ENCODE peak calls at places on chromosomes 5 and 9, in nine cellular contexts. One of them, this sample, is unnamed.

GRCh38 chr9:137476856-137477255 is 17.7 kb upstream of the NSMF start:
- DNase-seq in A549: no peak
- DNase-seq in ovary: peak
- DNase-seq in SK-N-SH: no peak
- DNase-seq in stomach: no peak
- DNase-seq in transverse colon: no peak
- DNase-seq in tibial nerve: no peak
- DNase-seq in K562: no peak
- DNase-seq in suprapubic skin: no peak
- DNase-seq in this sample: no peak

GRCh38 chr9:973295-973842 is 3.1 kb upstream of the DMRT3 start:
- DNase-seq in A549: no peak
- DNase-seq in ovary: no peak
- DNase-seq in SK-N-SH: no peak
- DNase-seq in stomach: no peak
- DNase-seq in transverse colon: no peak
- DNase-seq in tibial nerve: no peak
- DNase-seq in K562: no peak
- DNase-seq in suprapubic skin: no peak
- DNase-seq in this sample: peak

GRCh38 chr5:90020575-90021535 is 388.7 kb downstream of the CETN3 start:
- DNase-seq in A549: peak
- DNase-seq in ovary: no peak
- DNase-seq in SK-N-SH: no peak
- DNase-seq in stomach: no peak
- DNase-seq in transverse colon: no peak
- DNase-seq in tibial nerve: no peak
- DNase-seq in K562: no peak
- DNase-seq in suprapubic skin: no peak
- DNase-seq in this sample: no peak

GRCh38 chr9:18238254-18238653 is 235.7 kb upstream of the ADAMTSL1 start:
- DNase-seq in A549: peak
- DNase-seq in ovary: no peak
- DNase-seq in SK-N-SH: no peak
- DNase-seq in stomach: no peak
- DNase-seq in transverse colon: no peak
- DNase-seq in tibial nerve: no peak
- DNase-seq in K562: no peak
- DNase-seq in suprapubic skin: no peak
- DNase-seq in this sample: no peak

GRCh38 chr9:90956026-90956810 is 154.6 kb downstream of the SYK start:
- DNase-seq in A549: no peak
- DNase-seq in ovary: no peak
- DNase-seq in SK-N-SH: no peak
- DNase-seq in stomach: no peak
- DNase-seq in transverse colon: no peak
- DNase-seq in tibial nerve: no peak
- DNase-seq in K562: no peak
- DNase-seq in suprapubic skin: no peak
- DNase-seq in this sample: no peak

GRCh38 chr5:144191998-144192397 is 21.3 kb downstream of the KCTD16 start:
- DNase-seq in A549: peak
- DNase-seq in ovary: no peak
- DNase-seq in SK-N-SH: no peak
- DNase-seq in stomach: no peak
- DNase-seq in transverse colon: no peak
- DNase-seq in tibial nerve: no peak
- DNase-seq in K562: peak
- DNase-seq in suprapubic skin: no peak
- DNase-seq in this sample: no peak

GRCh38 chr9:38141751-38142150 is 72.7 kb upstream of the SHB start:
- DNase-seq in A549: peak
- DNase-seq in ovary: no peak
- DNase-seq in SK-N-SH: no peak
- DNase-seq in stomach: no peak
- DNase-seq in transverse colon: no peak
- DNase-seq in tibial nerve: no peak
- DNase-seq in K562: no peak
- DNase-seq in suprapubic skin: no peak
- DNase-seq in this sample: no peak

GRCh38 chr9:78213696-78214095 is 22.2 kb upstream of the CEP78 start:
- DNase-seq in A549: peak
- DNase-seq in ovary: no peak
- DNase-seq in SK-N-SH: peak
- DNase-seq in stomach: no peak
- DNase-seq in transverse colon: no peak
- DNase-seq in tibial nerve: no peak
- DNase-seq in K562: no peak
- DNase-seq in suprapubic skin: no peak
- DNase-seq in this sample: peak

GRCh38 chr9:111731916-111732315 is 62.8 kb downstream of the SHOC1 start:
- DNase-seq in A549: no peak
- DNase-seq in ovary: no peak
- DNase-seq in SK-N-SH: no peak
- DNase-seq in stomach: no peak
- DNase-seq in transverse colon: no peak
- DNase-seq in tibial nerve: no peak
- DNase-seq in K562: no peak
- DNase-seq in suprapubic skin: no peak
- DNase-seq in this sample: no peak

GRCh38 chr5:29811914-29812679 is 1381.4 kb upstream of the CDH6 start:
- DNase-seq in A549: peak
- DNase-seq in ovary: no peak
- DNase-seq in SK-N-SH: no peak
- DNase-seq in stomach: no peak
- DNase-seq in transverse colon: no peak
- DNase-seq in tibial nerve: no peak
- DNase-seq in K562: no peak
- DNase-seq in suprapubic skin: no peak
- DNase-seq in this sample: no peak

GRCh38 chr9:80144856-80145255 is 573.1 kb downstream of the TLE4 start:
- DNase-seq in A549: no peak
- DNase-seq in ovary: no peak
- DNase-seq in SK-N-SH: no peak
- DNase-seq in stomach: no peak
- DNase-seq in transverse colon: no peak
- DNase-seq in tibial nerve: no peak
- DNase-seq in K562: no peak
- DNase-seq in suprapubic skin: no peak
- DNase-seq in this sample: no peak
- TF ChIP-seq EP300 in A549: no peak
- TF ChIP-seq EP300 in ovary: no peak
- TF ChIP-seq EP300 in SK-N-SH: no peak
- TF ChIP-seq EP300 in stomach: no peak
- TF ChIP-seq EP300 in transverse colon: no peak
- TF ChIP-seq EP300 in tibial nerve: no peak
- TF ChIP-seq EP300 in K562: no peak
- TF ChIP-seq EP300 in suprapubic skin: no peak
- TF ChIP-seq EP300 in this sample: no peak

DNA sequence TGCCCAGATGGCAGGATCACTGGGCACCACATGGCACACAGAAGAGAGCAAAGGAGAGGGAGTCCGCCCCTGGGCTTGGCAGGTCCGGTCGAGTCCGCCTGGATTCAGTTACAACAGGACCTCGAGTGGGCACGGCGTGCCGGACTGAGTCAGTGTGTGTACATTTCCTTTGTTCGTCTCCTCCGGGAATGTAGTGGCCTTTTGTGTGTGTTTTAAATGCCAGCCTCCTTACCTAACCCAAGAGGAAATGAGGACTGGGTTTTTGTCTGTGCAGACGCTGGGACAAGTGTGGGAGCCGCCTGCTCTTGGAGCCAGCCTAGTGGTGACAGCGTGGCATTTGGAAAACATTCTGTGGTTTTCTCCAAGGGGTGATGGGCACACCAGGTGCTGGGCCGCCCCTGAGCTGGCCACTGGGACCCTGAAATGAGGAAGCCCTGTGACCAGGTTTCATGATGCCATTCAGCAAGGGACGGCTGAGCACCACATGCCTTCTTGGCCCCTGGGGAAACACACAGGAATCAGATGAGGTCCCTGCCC is 9.6 kb downstream of the NEK6 start:
- DNase-seq in A549: peak
- DNase-seq in ovary: no peak
- DNase-seq in SK-N-SH: no peak
- DNase-seq in stomach: peak
- DNase-seq in transverse colon: peak
- DNase-seq in tibial nerve: no peak
- DNase-seq in K562: no peak
- DNase-seq in suprapubic skin: no peak
- DNase-seq in this sample: no peak
- TF ChIP-seq CTCF in A549: no peak
- TF ChIP-seq CTCF in ovary: no peak
- TF ChIP-seq CTCF in SK-N-SH: peak
- TF ChIP-seq CTCF in stomach: no peak
- TF ChIP-seq CTCF in transverse colon: no peak
- TF ChIP-seq CTCF in tibial nerve: no peak
- TF ChIP-seq CTCF in K562: no peak
- TF ChIP-seq CTCF in suprapubic skin: no peak
- TF ChIP-seq CTCF in this sample: no peak

GRCh38 chr5:78504726-78505431 is 143.7 kb downstream of the LHFPL2 start:
- DNase-seq in A549: peak
- DNase-seq in ovary: peak
- DNase-seq in SK-N-SH: peak
- DNase-seq in stomach: peak
- DNase-seq in transverse colon: peak
- DNase-seq in tibial nerve: peak
- DNase-seq in K562: no peak
- DNase-seq in suprapubic skin: peak
- DNase-seq in this sample: peak

GRCh38 chr5:78499485-78499884 is 139.1 kb downstream of the SCAMP1 start:
- DNase-seq in A549: no peak
- DNase-seq in ovary: no peak
- DNase-seq in SK-N-SH: no peak
- DNase-seq in stomach: no peak
- DNase-seq in transverse colon: no peak
- DNase-seq in tibial nerve: no peak
- DNase-seq in K562: no peak
- DNase-seq in suprapubic skin: no peak
- DNase-seq in this sample: peak

GRCh38 chr5:78503958-78504357 is 143.5 kb downstream of the SCAMP1 start:
- DNase-seq in A549: no peak
- DNase-seq in ovary: no peak
- DNase-seq in SK-N-SH: no peak
- DNase-seq in stomach: no peak
- DNase-seq in transverse colon: no peak
- DNase-seq in tibial nerve: no peak
- DNase-seq in K562: no peak
- DNase-seq in suprapubic skin: no peak
- DNase-seq in this sample: no peak

GRCh38 chr5:78500028-78500427 is 139.6 kb downstream of the SCAMP1 start:
- DNase-seq in A549: no peak
- DNase-seq in ovary: no peak
- DNase-seq in SK-N-SH: no peak
- DNase-seq in stomach: no peak
- DNase-seq in transverse colon: no peak
- DNase-seq in tibial nerve: no peak
- DNase-seq in K562: no peak
- DNase-seq in suprapubic skin: no peak
- DNase-seq in this sample: peak

DNA sequence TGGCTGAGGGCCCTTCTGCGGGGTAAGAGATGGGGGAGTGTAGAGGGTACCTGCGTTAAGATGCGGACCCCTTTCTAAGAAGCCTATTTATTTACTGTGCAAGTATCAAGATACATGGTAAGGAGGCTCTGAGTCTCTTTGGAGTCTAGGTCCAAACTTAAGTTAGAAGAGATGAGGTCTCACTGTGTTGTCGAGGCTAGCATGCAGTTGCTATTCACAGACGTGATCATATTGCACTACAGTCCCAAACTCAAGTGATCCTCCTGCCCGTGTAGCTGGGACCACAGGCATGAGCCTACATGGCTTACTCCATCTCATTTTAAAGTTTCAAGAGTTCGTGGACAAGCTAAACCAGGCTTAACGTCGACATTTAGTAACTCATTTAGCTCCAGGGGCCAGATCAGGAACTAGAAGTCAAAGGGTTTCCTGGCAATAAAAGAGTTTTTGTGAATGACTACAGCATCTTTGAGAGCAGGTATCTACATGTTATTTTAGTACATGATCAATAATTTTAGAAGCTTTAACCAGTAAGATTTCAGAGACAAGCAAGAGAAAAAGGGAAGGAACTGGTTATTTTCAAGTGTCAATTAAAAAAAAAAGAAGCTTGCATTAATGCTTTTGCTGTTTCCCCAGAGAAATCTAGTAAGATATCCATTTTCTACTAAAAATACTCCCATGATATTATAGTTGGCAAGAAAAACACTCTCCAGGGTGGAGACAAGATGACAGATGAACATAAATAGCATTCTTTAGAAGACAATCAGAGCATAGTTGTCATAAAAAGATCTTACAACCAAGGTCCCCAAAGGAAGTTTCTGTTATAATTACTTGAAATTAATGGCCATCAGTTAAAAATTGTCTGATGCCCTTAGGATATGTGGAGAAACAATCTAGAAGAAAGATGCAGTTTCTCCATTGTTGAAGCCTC is 141.3 kb downstream of the SCAMP1 start:
- DNase-seq in A549: no peak
- DNase-seq in ovary: no peak
- DNase-seq in SK-N-SH: no peak
- DNase-seq in stomach: no peak
- DNase-seq in transverse colon: no peak
- DNase-seq in tibial nerve: no peak
- DNase-seq in K562: no peak
- DNase-seq in suprapubic skin: no peak
- DNase-seq in this sample: peak
- H3K27ac ChIP-seq in A549: no peak
- H3K27ac ChIP-seq in ovary: no peak
- H3K27ac ChIP-seq in SK-N-SH: peak
- H3K27ac ChIP-seq in stomach: no peak
- H3K27ac ChIP-seq in transverse colon: no peak
- H3K27ac ChIP-seq in tibial nerve: no peak
- H3K27ac ChIP-seq in K562: no peak
- H3K27ac ChIP-seq in suprapubic skin: no peak
- H3K27ac ChIP-seq in this sample: peak

GRCh38 chr5:159263569-159263905 is 447 bp downstream of the UBLCP1 start:
- DNase-seq in A549: no peak
- DNase-seq in ovary: no peak
- DNase-seq in SK-N-SH: no peak
- DNase-seq in stomach: no peak
- DNase-seq in transverse colon: no peak
- DNase-seq in tibial nerve: no peak
- DNase-seq in K562: no peak
- DNase-seq in suprapubic skin: no peak
- DNase-seq in this sample: no peak

GRCh38 chr5:159262859-159263568 is at the start of gene UBLCP1:
- DNase-seq in A549: peak
- DNase-seq in ovary: peak
- DNase-seq in SK-N-SH: peak
- DNase-seq in stomach: peak
- DNase-seq in transverse colon: peak
- DNase-seq in tibial nerve: peak
- DNase-seq in K562: peak
- DNase-seq in suprapubic skin: peak
- DNase-seq in this sample: peak

GRCh38 chr5:159258361-159258760 is 4.7 kb upstream of the UBLCP1 start:
- DNase-seq in A549: no peak
- DNase-seq in ovary: no peak
- DNase-seq in SK-N-SH: no peak
- DNase-seq in stomach: no peak
- DNase-seq in transverse colon: no peak
- DNase-seq in tibial nerve: no peak
- DNase-seq in K562: no peak
- DNase-seq in suprapubic skin: no peak
- DNase-seq in this sample: no peak

GRCh38 chr5:159257629-159258283 is 5.3 kb upstream of the UBLCP1 start:
- DNase-seq in A549: no peak
- DNase-seq in ovary: no peak
- DNase-seq in SK-N-SH: no peak
- DNase-seq in stomach: no peak
- DNase-seq in transverse colon: no peak
- DNase-seq in tibial nerve: no peak
- DNase-seq in K562: no peak
- DNase-seq in suprapubic skin: no peak
- DNase-seq in this sample: no peak

GRCh38 chr5:159262472-159262858 is 625 bp upstream of the UBLCP1 start:
- DNase-seq in A549: peak
- DNase-seq in ovary: no peak
- DNase-seq in SK-N-SH: peak
- DNase-seq in stomach: no peak
- DNase-seq in transverse colon: no peak
- DNase-seq in tibial nerve: no peak
- DNase-seq in K562: no peak
- DNase-seq in suprapubic skin: no peak
- DNase-seq in this sample: no peak
- TF ChIP-seq EP300 in A549: no peak
- TF ChIP-seq EP300 in ovary: no peak
- TF ChIP-seq EP300 in SK-N-SH: no peak
- TF ChIP-seq EP300 in stomach: no peak
- TF ChIP-seq EP300 in transverse colon: no peak
- TF ChIP-seq EP300 in tibial nerve: no peak
- TF ChIP-seq EP300 in K562: no peak
- TF ChIP-seq EP300 in suprapubic skin: no peak
- TF ChIP-seq EP300 in this sample: no peak

This sample was measured in esophagus muscularis mucosa.